ENCODE peak calls at places on chromosomes 3 and 15, in ten cellular contexts. C, S, P, L, W, R, Z, K, Q and O are unnamed samples.

GRCh38 chr3:185328324-185329004 is 34.5 kb upstream of the MAP3K13 start:
- DNase-seq in C (no peak), S (no peak), P (no peak), L (no peak), W (no peak), R (no peak), Z (no peak), K (no peak), Q (no peak), O (no peak)

GRCh38 chr15:83044156-83044555 is 22.9 kb downstream of the BTBD1 start:
- DNase-seq in C (no peak), S (no peak), P (no peak), L (no peak), W (no peak), R (no peak), Z (no peak), K (no peak), Q (no peak), O (no peak)

GRCh38 chr3:194661374-194661773 is 10.6 kb downstream of the LSG1 start:
- DNase-seq in C (no peak), S (no peak), P (peak; percentile 78), L (no peak), W (no peak), R (no peak), Z (no peak), K (no peak), Q (no peak), O (no peak)

GRCh38 chr15:68383161-68384074 is 48.5 kb downstream of the ITGA11 start:
- DNase-seq in C (no peak), S (no peak), P (peak; percentile 52), L (peak; percentile 54), W (peak; percentile 65), R (peak; percentile 71), Z (peak; percentile 70), K (no peak), Q (peak; percentile 36), O (no peak)

GRCh38 chr3:136042608-136043221 is 77.2 kb downstream of the PPP2R3A start:
- DNase-seq in C (no peak), S (no peak), P (peak; percentile 76), L (peak; percentile 36), W (peak; percentile 64), R (peak; percentile 4), Z (peak; percentile 65), K (no peak), Q (no peak), O (no peak)

GRCh38 chr3:172607305-172608121 is 84.3 kb upstream of the TNFSF10 start:
- DNase-seq in C (no peak), S (no peak), P (no peak), L (peak; percentile 31), W (peak; percentile 49), R (no peak), Z (peak; percentile 92), K (no peak), Q (no peak), O (no peak)

GRCh38 chr3:27623085-27623753 is 98.9 kb downstream of the EOMES start:
- DNase-seq in C (no peak), S (no peak), P (no peak), L (peak; percentile 46), W (no peak), R (no peak), Z (no peak), K (no peak), Q (no peak), O (no peak)

GRCh38 chr15:65413760-65414144 is 9.0 kb downstream of the IGDCC4 start:
- DNase-seq in C (no peak), S (no peak), P (no peak), L (no peak), W (no peak), R (no peak), Z (no peak), K (no peak), Q (no peak), O (no peak)

GRCh38 chr15:65512807-65513416 is 4.6 kb downstream of the DPP8 start:
- DNase-seq in C (peak; percentile 89), S (no peak), P (no peak), L (no peak), W (peak; percentile 71), R (no peak), Z (no peak), K (peak; percentile 71), Q (no peak), O (no peak)

GRCh38 chr15:68650901-68651709 is 72.3 kb downstream of the CORO2B start:
- DNase-seq in C (no peak), S (peak; percentile 97), P (no peak), L (no peak), W (peak; percentile 42), R (peak; percentile 56), Z (peak; percentile 46), K (peak; percentile 78), Q (peak; percentile 32), O (no peak)

GRCh38 chr3:58659051-58659675 is 7.4 kb downstream of the FAM3D start:
- DNase-seq in C (no peak), S (no peak), P (no peak), L (peak; percentile 66), W (peak; percentile 57), R (no peak), Z (peak; percentile 56), K (no peak), Q (no peak), O (no peak)

GRCh38 chr15:66931768-66932633 is 133.4 kb upstream of the SMAD3 start:
- DNase-seq in C (no peak), S (no peak), P (no peak), L (peak; percentile 62), W (peak; percentile 68), R (no peak), Z (peak; percentile 75), K (peak; percentile 63), Q (no peak), O (no peak)

GRCh38 chr3:133915685-133916639 is 20.3 kb upstream of the RAB6B start:
- DNase-seq in C (no peak), S (no peak), P (no peak), L (no peak), W (no peak), R (no peak), Z (peak; percentile 20), K (no peak), Q (no peak), O (no peak)

GRCh38 chr15:81504170-81504905 is 130.3 kb upstream of the TMC3 start:
- DNase-seq in C (no peak), S (no peak), P (no peak), L (no peak), W (no peak), R (no peak), Z (peak; percentile 8), K (no peak), Q (no peak), O (no peak)

GRCh38 chr15:87610366-87610765 is 646.2 kb downstream of the NTRK3 start:
- DNase-seq in C (no peak), S (no peak), P (no peak), L (no peak), W (no peak), R (no peak), Z (no peak), K (no peak), Q (no peak), O (no peak)